ENCODE peak calls at places on chromosomes 7 and 10, in four cellular contexts. O is K562, Y is GM12878, R is HepG2. W is an unnamed sample.

GRCh38 chr7:23332881-23333612 is 33.9 kb downstream of the MALSU1 start:
- DNase-seq in O (no peak), Y (no peak), R (no peak), W (no peak)

GRCh38 chr10:49330127-49330665 is 31.2 kb downstream of the C10orf71 start:
- DNase-seq in R (no peak), Y (no peak), O (no peak), W (no peak)

GRCh38 chr7:66867198-66867790 is 53.7 kb upstream of the TMEM248 start:
- DNase-seq in O (no peak), R (peak), Y (no peak), W (peak)

GRCh38 chr10:72948762-72949161 is 5.8 kb downstream of the PLA2G12B start:
- DNase-seq in O (no peak), Y (no peak), R (no peak), W (peak)

GRCh38 chr10:36730316-36730715 is 395.1 kb upstream of the ANKRD30A start:
- DNase-seq in O (no peak), Y (no peak), R (no peak), W (no peak)

GRCh38 chr7:44259547-44260457 is 59.0 kb downstream of the YKT6 start:
- DNase-seq in R (peak), O (no peak), Y (no peak), W (no peak)

GRCh38 chr10:129648866-129649265 is 181.8 kb downstream of the MGMT start:
- DNase-seq in R (no peak), Y (no peak), O (no peak), W (no peak)

GRCh38 chr10:21272585-21273399 is 252.7 kb downstream of the SKIDA1 start:
- DNase-seq in Y (no peak), O (no peak), R (no peak), W (no peak)

GRCh38 chr10:125093199-125093841 is 67.0 kb downstream of the CTBP2 start:
- DNase-seq in R (no peak), Y (no peak), O (no peak), W (no peak)

GRCh38 chr10:63319231-63319630 is 146.5 kb downstream of the JMJD1C start:
- DNase-seq in R (no peak), O (no peak), Y (no peak), W (no peak)

GRCh38 chr10:73781879-73782748 is at the start of gene CHCHD1:
- DNase-seq in Y (peak), R (peak), O (peak), W (peak)

GRCh38 chr10:60384708-60385398 is 4.8 kb downstream of the ANK3 start:
- DNase-seq in O (no peak), Y (no peak), R (no peak), W (no peak)

GRCh38 chr7:21355406-21355874 is 72.4 kb upstream of the SP4 start:
- DNase-seq in O (peak), Y (peak), R (no peak), W (no peak)

GRCh38 chr7:131555565-131556054 is 818 bp downstream of the PODXL start:
- DNase-seq in Y (no peak), O (no peak), R (no peak), W (no peak)

GRCh38 chr10:71819479-71819878 is 31.6 kb downstream of the PSAP start:
- DNase-seq in O (no peak), R (no peak), Y (no peak), W (no peak)

GRCh38 chr7:156625585-156625984 is 15.0 kb upstream of the RNF32 start:
- DNase-seq in Y (no peak), O (no peak), R (peak), W (no peak)

GRCh38 chr7:148856035-148856881 is 27.8 kb downstream of the EZH2 start:
- DNase-seq in O (peak), R (peak), Y (no peak), W (peak)

GRCh38 chr7:82044497-82045080 is 274.7 kb upstream of the HGF start:
- DNase-seq in R (peak), Y (no peak), O (peak), W (peak)

GRCh38 chr7:129522088-129522970 is 20.0 kb downstream of the SMKR1 start:
- DNase-seq in Y (no peak), R (no peak), O (no peak), W (peak)

GRCh38 chr10:68560916-68561691 is 967 bp downstream of the TET1 start:
- DNase-seq in R (peak), O (peak), Y (no peak), W (peak)

GRCh38 chr7:51310131-51310583 is 6.5 kb downstream of the COBL start:
- DNase-seq in Y (no peak), R (no peak), O (no peak), W (no peak)

GRCh38 chr10:80529604-80530003 is 8.1 kb upstream of the SH2D4B start:
- DNase-seq in O (no peak), R (no peak), Y (no peak), W (no peak)

GRCh38 chr7:116328161-116328560 is 117.8 kb downstream of the TES start:
- DNase-seq in O (no peak), Y (no peak), R (no peak), W (no peak)

GRCh38 chr7:116327751-116328150 is 117.4 kb downstream of the TES start:
- DNase-seq in Y (no peak), R (no peak), O (no peak), W (no peak)

GRCh38 chr7:116324582-116324981 is 114.2 kb downstream of the TES start:
- DNase-seq in R (no peak), Y (no peak), O (no peak), W (no peak)

GRCh38 chr7:116327135-116327534 is 116.8 kb downstream of the TES start:
- DNase-seq in Y (no peak), R (no peak), O (no peak), W (no peak)

DNA sequence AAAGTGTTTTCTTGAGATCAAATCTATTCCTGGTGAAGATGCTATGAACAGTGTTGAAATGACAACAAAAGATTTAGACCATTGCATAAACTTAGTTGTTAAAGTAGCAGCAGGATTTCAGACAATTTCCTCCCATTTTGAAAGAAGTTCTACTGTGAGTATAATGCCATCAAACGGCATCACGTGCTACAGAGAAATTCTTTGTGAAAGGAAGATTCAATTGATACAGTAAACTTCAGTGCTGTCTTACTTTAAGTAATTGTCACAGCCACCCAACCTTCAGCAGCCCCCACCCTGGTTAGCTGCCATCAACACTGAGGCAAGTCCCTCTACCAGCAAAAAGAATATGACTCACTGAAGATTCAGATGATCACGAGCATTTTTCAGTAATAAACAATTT is 115.2 kb downstream of the TES start:
- DNase-seq in Y (no peak), O (no peak), R (no peak), W (no peak)
- TF ChIP-seq JUNB in Y (no peak), O (no peak), R (no peak), W (no peak)

GRCh38 chr10:103618027-103618385 is 124.5 kb downstream of the NEURL1 start:
- DNase-seq in Y (no peak), R (no peak), O (no peak), W (no peak)

GRCh38 chr10:103617362-103618026 is 124.0 kb downstream of the NEURL1 start:
- DNase-seq in Y (no peak), R (no peak), O (no peak), W (no peak)

GRCh38 chr10:103618575-103619423 is 125.3 kb downstream of the NEURL1 start:
- DNase-seq in Y (no peak), O (peak), R (no peak), W (no peak)

GRCh38 chr10:103614511-103615158 is 121.1 kb downstream of the NEURL1 start:
- DNase-seq in Y (no peak), O (peak), R (no peak), W (no peak)

GRCh38 chr10:103616705-103617361 is 123.3 kb downstream of the NEURL1 start:
- DNase-seq in R (no peak), Y (no peak), O (no peak), W (no peak)
- TF ChIP-seq POLR2AphosphoS5 in R (no peak), Y (no peak), O (no peak), W (no peak)

DNA sequence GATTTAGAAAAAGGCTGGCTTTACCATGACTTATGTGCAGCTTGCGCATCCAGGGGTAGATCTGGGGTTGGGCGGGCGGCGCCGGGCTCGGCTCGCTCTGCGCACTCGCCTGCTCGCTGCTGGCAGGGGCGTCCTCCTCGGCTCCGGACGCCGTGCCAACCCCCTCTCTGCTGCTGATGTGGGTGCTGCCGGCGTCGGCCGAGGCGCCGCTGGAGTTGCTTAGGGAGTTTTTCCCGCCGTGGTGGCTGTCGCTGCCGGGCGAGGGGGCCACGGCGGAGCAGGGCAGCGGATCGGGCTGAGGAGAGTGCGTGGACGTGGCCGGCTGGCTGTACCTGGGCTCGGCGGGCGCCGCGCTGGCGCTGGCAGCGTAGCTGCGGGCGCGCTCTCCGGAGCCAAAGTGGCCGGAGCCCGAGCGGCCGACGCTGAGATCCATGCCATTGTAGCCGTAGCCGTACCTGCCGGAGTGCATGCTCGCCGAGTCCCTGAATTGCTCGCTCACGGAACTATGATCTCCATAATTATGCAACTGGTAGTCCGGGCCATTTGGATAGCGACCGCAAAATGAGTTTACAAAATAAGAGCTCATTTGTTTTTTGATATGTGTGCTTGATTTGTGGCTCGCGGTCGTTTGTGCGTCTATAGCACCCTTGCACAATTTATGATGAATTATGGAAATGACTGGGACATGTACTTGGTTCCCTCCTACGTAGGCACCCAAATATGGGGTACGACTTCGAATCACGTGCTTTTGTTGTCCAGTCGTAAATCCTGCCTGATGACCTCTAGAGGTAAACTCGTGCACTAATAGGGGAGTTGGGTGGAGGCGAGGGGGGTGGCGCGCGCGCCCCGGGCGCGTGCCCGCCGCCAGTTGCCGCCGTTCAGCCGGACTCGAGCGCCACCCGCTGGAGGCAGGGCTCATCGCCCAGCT is at the start of gene HOXA5:
- DNase-seq in Y (no peak), R (peak), O (no peak), W (peak)
- TF ChIP-seq JUNB in Y (no peak), R (no peak), O (no peak), W (no peak)

DNA sequence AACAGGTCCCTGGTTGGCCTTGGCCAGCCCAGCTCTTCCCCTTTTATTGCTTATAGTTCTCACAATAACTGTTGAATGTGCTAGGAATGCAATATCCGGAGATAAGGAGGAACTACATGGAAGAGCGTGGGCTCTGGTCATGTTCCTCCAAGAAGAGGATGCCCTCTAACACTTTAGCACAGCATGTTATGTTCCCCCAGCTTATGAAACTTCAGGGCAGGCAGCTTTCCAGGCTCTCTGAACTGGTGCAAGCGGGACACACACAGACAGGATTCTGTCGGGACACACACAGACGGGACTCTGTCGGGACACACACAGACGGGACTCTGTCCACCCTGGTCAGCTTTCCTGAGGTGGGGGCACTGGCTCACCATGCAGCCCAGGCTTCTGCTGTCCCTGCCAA is 141.6 kb downstream of the PKD1L1 start:
- DNase-seq in R (no peak), Y (no peak), O (no peak), W (no peak)
- TF ChIP-seq POLR2AphosphoS5 in R (no peak), Y (no peak), O (no peak), W (no peak)

GRCh38 chr10:97851341-97852001 is 1.8 kb downstream of the GOLGA7B start:
- DNase-seq in Y (no peak), R (no peak), O (no peak), W (no peak)
- TF ChIP-seq JUNB in Y (no peak), R (no peak), O (no peak), W (no peak)

GRCh38 chr10:43028143-43028542 is 48.7 kb upstream of the RET start:
- DNase-seq in O (no peak), Y (no peak), R (no peak), W (no peak)

GRCh38 chr10:43024942-43025700 is 51.7 kb upstream of the RET start:
- DNase-seq in R (no peak), O (peak), Y (no peak), W (no peak)

GRCh38 chr10:43024524-43024923 is 52.3 kb upstream of the RET start:
- DNase-seq in R (no peak), O (peak), Y (no peak), W (no peak)

GRCh38 chr10:43027331-43027955 is 49.4 kb upstream of the RET start:
- DNase-seq in R (no peak), O (no peak), Y (no peak), W (no peak)

DNA sequence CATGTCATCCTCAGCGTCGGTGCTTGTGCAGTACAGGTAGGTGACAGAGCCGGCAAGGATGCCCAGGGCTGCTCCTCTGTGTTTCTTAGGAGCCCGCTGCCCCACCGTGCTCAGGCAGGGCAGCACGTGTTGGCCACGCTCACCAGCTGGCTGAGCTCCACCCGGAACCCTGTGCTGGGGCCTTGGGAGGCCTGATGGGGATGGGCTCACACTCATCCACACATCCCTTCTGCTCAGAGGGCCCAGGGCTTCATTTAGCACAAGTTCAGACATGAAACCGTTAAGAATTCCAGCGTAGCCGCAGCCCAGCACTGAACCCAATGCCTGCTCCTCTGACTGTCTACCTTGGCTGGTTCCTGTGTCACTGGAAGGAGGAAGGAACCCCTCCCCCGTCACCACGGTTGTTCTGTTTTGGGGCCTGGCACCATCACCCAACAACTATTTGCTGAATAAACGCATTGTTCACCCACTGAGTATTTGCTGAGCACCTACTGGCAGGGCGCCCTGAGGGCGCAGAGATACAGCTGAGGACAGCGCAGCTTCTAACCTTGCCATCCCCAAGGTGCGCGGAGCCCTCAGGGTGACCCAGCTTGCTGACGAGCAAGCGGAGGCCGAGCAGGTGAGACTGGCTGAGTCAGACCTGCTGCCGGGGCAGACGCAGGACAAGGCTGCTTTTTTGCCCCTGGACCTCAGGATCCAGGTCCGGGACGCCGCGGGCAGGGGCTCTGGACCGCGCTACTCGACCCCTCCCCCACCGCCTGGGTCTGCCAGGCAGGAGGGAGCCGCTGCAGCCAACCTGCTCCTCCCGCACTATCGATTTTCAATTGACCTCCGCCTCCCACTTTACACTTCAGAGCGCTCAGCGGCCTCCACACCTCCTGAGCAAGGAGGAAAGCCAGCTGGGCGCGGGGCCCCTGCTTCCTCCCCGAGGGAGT is 50.6 kb upstream of the RET start:
- DNase-seq in R (no peak), O (no peak), Y (no peak), W (peak)
- TF ChIP-seq POLR2AphosphoS5 in R (no peak), O (no peak), Y (no peak), W (no peak)

DNA sequence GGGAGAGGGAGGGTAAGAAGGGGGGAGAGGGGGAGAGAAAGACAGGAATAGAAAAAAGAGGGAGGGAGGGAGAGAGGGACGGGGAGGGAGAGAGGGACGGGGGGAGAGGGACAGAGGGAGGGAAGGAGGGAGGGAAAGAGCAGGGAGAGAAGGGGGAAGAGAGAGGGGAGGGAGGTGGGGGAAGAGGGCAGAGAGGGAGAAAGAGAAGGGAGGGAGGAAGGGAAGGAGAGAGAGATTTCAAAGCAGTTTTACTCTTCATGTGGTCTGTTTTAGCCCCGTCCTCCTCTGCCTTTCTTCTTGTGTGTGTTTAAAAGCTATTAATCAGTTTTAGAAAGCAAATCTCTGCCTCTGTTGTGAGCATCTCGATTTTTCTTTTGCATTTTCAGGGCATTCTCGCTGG is 237.0 kb downstream of the WDR37 start:
- DNase-seq in R (no peak), O (no peak), Y (no peak), W (no peak)
- TF ChIP-seq JUNB in R (no peak), O (no peak), Y (no peak), W (no peak)

GRCh38 chr7:1028044-1028770 is 16.1 kb upstream of the GPR146 start:
- DNase-seq in Y (no peak), O (peak), R (peak), W (peak)
- TF ChIP-seq POLR2AphosphoS5 in Y (peak), O (no peak), R (no peak), W (no peak)

GRCh38 chr7:96238976-96239766 is 82.7 kb downstream of the SLC25A13 start:
- DNase-seq in R (no peak), O (no peak), Y (no peak), W (no peak)
- TF ChIP-seq JUNB in R (no peak), O (no peak), Y (no peak), W (no peak)

W was measured in GM23338.